ENCODE peak calls at places on chromosomes 1 and 21, in nine cellular contexts. One of them, this sample, is unnamed.

GRCh38 chr21:42614811-42615342 is 38.5 kb upstream of the PDE9A start:
- DNase-seq in esophagus muscularis mucosa: no peak
- DNase-seq in NAMALWA: peak; percentile 47
- DNase-seq in SK-N-SH: peak; percentile 60
- DNase-seq in kidney glomerular epithelial cell: peak; percentile 41
- DNase-seq in Ammon's horn: no peak
- DNase-seq in C1 segment of cervical spinal cord: no peak
- DNase-seq in HCEC 1CT: no peak
- DNase-seq in GM12891: no peak
- DNase-seq in this sample: no peak

GRCh38 chr1:201176931-201177330 is 13.7 kb upstream of the IGFN1 start:
- DNase-seq in esophagus muscularis mucosa: no peak
- DNase-seq in NAMALWA: no peak
- DNase-seq in SK-N-SH: no peak
- DNase-seq in kidney glomerular epithelial cell: no peak
- DNase-seq in Ammon's horn: no peak
- DNase-seq in C1 segment of cervical spinal cord: no peak
- DNase-seq in HCEC 1CT: peak; percentile 71
- DNase-seq in GM12891: no peak
- DNase-seq in this sample: no peak

GRCh38 chr1:223189903-223190724 is 47.1 kb upstream of the TLR5 start:
- DNase-seq in esophagus muscularis mucosa: no peak
- DNase-seq in NAMALWA: no peak
- DNase-seq in SK-N-SH: no peak
- DNase-seq in kidney glomerular epithelial cell: peak; percentile 7
- DNase-seq in Ammon's horn: no peak
- DNase-seq in C1 segment of cervical spinal cord: no peak
- DNase-seq in HCEC 1CT: peak; percentile 18
- DNase-seq in GM12891: no peak
- DNase-seq in this sample: no peak

GRCh38 chr1:189851806-189852367 is 625.8 kb downstream of the BRINP3 start:
- DNase-seq in esophagus muscularis mucosa: no peak
- DNase-seq in NAMALWA: peak; percentile 52
- DNase-seq in SK-N-SH: no peak
- DNase-seq in kidney glomerular epithelial cell: peak; percentile 9
- DNase-seq in Ammon's horn: no peak
- DNase-seq in C1 segment of cervical spinal cord: no peak
- DNase-seq in HCEC 1CT: no peak
- DNase-seq in GM12891: no peak
- DNase-seq in this sample: no peak

GRCh38 chr21:46294647-46295176 is 8.6 kb downstream of the YBEY start:
- DNase-seq in esophagus muscularis mucosa: no peak
- DNase-seq in NAMALWA: no peak
- DNase-seq in SK-N-SH: peak; percentile 51
- DNase-seq in kidney glomerular epithelial cell: peak; percentile 76
- DNase-seq in Ammon's horn: no peak
- DNase-seq in C1 segment of cervical spinal cord: no peak
- DNase-seq in HCEC 1CT: peak; percentile 65
- DNase-seq in GM12891: no peak
- DNase-seq in this sample: no peak

GRCh38 chr1:12409676-12410075 is 179.8 kb downstream of the VPS13D start:
- DNase-seq in esophagus muscularis mucosa: no peak
- DNase-seq in NAMALWA: no peak
- DNase-seq in SK-N-SH: no peak
- DNase-seq in kidney glomerular epithelial cell: no peak
- DNase-seq in Ammon's horn: peak; percentile 22
- DNase-seq in C1 segment of cervical spinal cord: peak; percentile 25
- DNase-seq in HCEC 1CT: no peak
- DNase-seq in GM12891: no peak
- DNase-seq in this sample: no peak

GRCh38 chr1:24724345-24725208 is 20.7 kb upstream of the CLIC4 start:
- DNase-seq in esophagus muscularis mucosa: no peak
- DNase-seq in NAMALWA: no peak
- DNase-seq in SK-N-SH: no peak
- DNase-seq in kidney glomerular epithelial cell: peak; percentile 91
- DNase-seq in Ammon's horn: no peak
- DNase-seq in C1 segment of cervical spinal cord: no peak
- DNase-seq in HCEC 1CT: peak; percentile 88
- DNase-seq in GM12891: no peak
- DNase-seq in this sample: no peak

GRCh38 chr1:232380556-232380955 is 249.4 kb downstream of the SIPA1L2 start:
- DNase-seq in esophagus muscularis mucosa: no peak
- DNase-seq in NAMALWA: no peak
- DNase-seq in SK-N-SH: no peak
- DNase-seq in kidney glomerular epithelial cell: no peak
- DNase-seq in Ammon's horn: peak; percentile 32
- DNase-seq in C1 segment of cervical spinal cord: peak; percentile 32
- DNase-seq in HCEC 1CT: no peak
- DNase-seq in GM12891: no peak
- DNase-seq in this sample: no peak

GRCh38 chr1:99218572-99218971 is 45.7 kb upstream of the PLPPR4 start:
- DNase-seq in esophagus muscularis mucosa: no peak
- DNase-seq in NAMALWA: no peak
- DNase-seq in SK-N-SH: no peak
- DNase-seq in kidney glomerular epithelial cell: no peak
- DNase-seq in Ammon's horn: no peak
- DNase-seq in C1 segment of cervical spinal cord: no peak
- DNase-seq in HCEC 1CT: no peak
- DNase-seq in GM12891: no peak
- DNase-seq in this sample: no peak

GRCh38 chr1:229075217-229075616 is 195.7 kb upstream of the RAB4A start:
- DNase-seq in esophagus muscularis mucosa: no peak
- DNase-seq in NAMALWA: no peak
- DNase-seq in SK-N-SH: no peak
- DNase-seq in kidney glomerular epithelial cell: no peak
- DNase-seq in Ammon's horn: no peak
- DNase-seq in C1 segment of cervical spinal cord: no peak
- DNase-seq in HCEC 1CT: no peak
- DNase-seq in GM12891: no peak
- DNase-seq in this sample: no peak

GRCh38 chr21:39451332-39452206 is at the start of gene SH3BGR:
- DNase-seq in esophagus muscularis mucosa: no peak
- DNase-seq in NAMALWA: no peak
- DNase-seq in SK-N-SH: peak; percentile 18
- DNase-seq in kidney glomerular epithelial cell: no peak
- DNase-seq in Ammon's horn: peak; percentile 81
- DNase-seq in C1 segment of cervical spinal cord: peak; percentile 31
- DNase-seq in HCEC 1CT: no peak
- DNase-seq in GM12891: no peak
- DNase-seq in this sample: no peak

GRCh38 chr1:6779089-6779805 is 6.0 kb upstream of the CAMTA1 start:
- DNase-seq in esophagus muscularis mucosa: no peak
- DNase-seq in NAMALWA: no peak
- DNase-seq in SK-N-SH: no peak
- DNase-seq in kidney glomerular epithelial cell: no peak
- DNase-seq in Ammon's horn: no peak
- DNase-seq in C1 segment of cervical spinal cord: no peak
- DNase-seq in HCEC 1CT: no peak
- DNase-seq in GM12891: no peak
- DNase-seq in this sample: no peak

GRCh38 chr1:33726274-33726804 is 137.5 kb upstream of the HMGB4 start:
- DNase-seq in esophagus muscularis mucosa: no peak
- DNase-seq in NAMALWA: no peak
- DNase-seq in SK-N-SH: no peak
- DNase-seq in kidney glomerular epithelial cell: no peak
- DNase-seq in Ammon's horn: no peak
- DNase-seq in C1 segment of cervical spinal cord: no peak
- DNase-seq in HCEC 1CT: no peak
- DNase-seq in GM12891: no peak
- DNase-seq in this sample: no peak

GRCh38 chr1:38071530-38072266 is 25.1 kb upstream of the POU3F1 start:
- DNase-seq in esophagus muscularis mucosa: no peak
- DNase-seq in NAMALWA: peak; percentile 59
- DNase-seq in SK-N-SH: peak; percentile 56
- DNase-seq in kidney glomerular epithelial cell: peak; percentile 17
- DNase-seq in Ammon's horn: peak; percentile 22
- DNase-seq in C1 segment of cervical spinal cord: no peak
- DNase-seq in HCEC 1CT: peak; percentile 71
- DNase-seq in GM12891: peak; percentile 54
- DNase-seq in this sample: no peak

GRCh38 chr1:172638885-172639831 is 19.7 kb upstream of the FASLG start:
- DNase-seq in esophagus muscularis mucosa: no peak
- DNase-seq in NAMALWA: no peak
- DNase-seq in SK-N-SH: peak; percentile 22
- DNase-seq in kidney glomerular epithelial cell: peak; percentile 95
- DNase-seq in Ammon's horn: no peak
- DNase-seq in C1 segment of cervical spinal cord: no peak
- DNase-seq in HCEC 1CT: peak; percentile 95
- DNase-seq in GM12891: no peak
- DNase-seq in this sample: no peak

GRCh38 chr1:182279724-182280506 is 111.7 kb downstream of the GLUL start:
- DNase-seq in esophagus muscularis mucosa: no peak
- DNase-seq in NAMALWA: no peak
- DNase-seq in SK-N-SH: peak; percentile 39
- DNase-seq in kidney glomerular epithelial cell: no peak
- DNase-seq in Ammon's horn: peak; percentile 98
- DNase-seq in C1 segment of cervical spinal cord: peak; percentile 81
- DNase-seq in HCEC 1CT: no peak
- DNase-seq in GM12891: no peak
- DNase-seq in this sample: no peak

GRCh38 chr1:99580451-99580850 is 65.5 kb upstream of the PALMD start:
- DNase-seq in esophagus muscularis mucosa: no peak
- DNase-seq in NAMALWA: no peak
- DNase-seq in SK-N-SH: no peak
- DNase-seq in kidney glomerular epithelial cell: no peak
- DNase-seq in Ammon's horn: peak; percentile 59
- DNase-seq in C1 segment of cervical spinal cord: no peak
- DNase-seq in HCEC 1CT: no peak
- DNase-seq in GM12891: no peak
- DNase-seq in this sample: no peak

GRCh38 chr1:202244841-202245261 is 51.3 kb downstream of the LGR6 start:
- DNase-seq in esophagus muscularis mucosa: no peak
- DNase-seq in NAMALWA: peak; percentile 47
- DNase-seq in SK-N-SH: no peak
- DNase-seq in kidney glomerular epithelial cell: no peak
- DNase-seq in Ammon's horn: no peak
- DNase-seq in C1 segment of cervical spinal cord: no peak
- DNase-seq in HCEC 1CT: no peak
- DNase-seq in GM12891: no peak
- DNase-seq in this sample: no peak

GRCh38 chr1:54882483-54882882 is 4.5 kb downstream of the DHCR24 start:
- DNase-seq in esophagus muscularis mucosa: no peak
- DNase-seq in NAMALWA: no peak
- DNase-seq in SK-N-SH: no peak
- DNase-seq in kidney glomerular epithelial cell: peak; percentile 50
- DNase-seq in Ammon's horn: no peak
- DNase-seq in C1 segment of cervical spinal cord: no peak
- DNase-seq in HCEC 1CT: peak; percentile 57
- DNase-seq in GM12891: no peak
- DNase-seq in this sample: no peak

This sample was measured in CD14-positive monocyte.